ENCODE peak calls at places on chromosomes 16 and 17, in five cellular contexts. F is mesothelial cell of epicardium, X is thoracic aorta, E is Right ventricle myocardium superior, C is HTR-8/SVneo. Y is an unnamed sample.

GRCh38 chr17:78884148-78884870 is 18.7 kb downstream of the CEP295NL start:
- DNase-seq in F (no peak), X (no peak), E (peak; percentile 60), C (no peak), Y (no peak)

GRCh38 chr16:4960579-4960978 is 2.4 kb downstream of the SEC14L5 start:
- DNase-seq in F (no peak), X (no peak), E (no peak), C (no peak), Y (no peak)

GRCh38 chr16:26672206-26672605 is 394.5 kb upstream of the C16orf82 start:
- DNase-seq in F (no peak), X (no peak), E (no peak), C (no peak), Y (no peak)

GRCh38 chr17:64622931-64623654 is 39.0 kb downstream of the SMURF2 start:
- DNase-seq in F (no peak), X (no peak), E (no peak), C (peak; percentile 74), Y (no peak)

GRCh38 chr16:84806256-84806889 is 13.4 kb upstream of the CRISPLD2 start:
- DNase-seq in F (no peak), X (no peak), E (peak; percentile 70), C (peak; percentile 95), Y (peak; percentile 79)

GRCh38 chr17:80588687-80589086 is 44.0 kb downstream of the RPTOR start:
- DNase-seq in F (no peak), X (no peak), E (no peak), C (no peak), Y (no peak)

GRCh38 chr17:2932946-2933345 is 130.5 kb downstream of the OR1D5 start:
- DNase-seq in F (no peak), X (no peak), E (peak; percentile 16), C (no peak), Y (no peak)

GRCh38 chr16:4261557-4262172 is 11.2 kb downstream of the TFAP4 start:
- DNase-seq in F (peak; percentile 77), X (no peak), E (no peak), C (peak; percentile 36), Y (peak; percentile 18)

GRCh38 chr17:78241277-78242023 is 10.0 kb downstream of the TMEM235 start:
- DNase-seq in F (no peak), X (no peak), E (no peak), C (peak; percentile 59), Y (peak; percentile 74)

GRCh38 chr17:13874817-13875216 is 194.5 kb upstream of the COX10 start:
- DNase-seq in F (no peak), X (no peak), E (no peak), C (no peak), Y (no peak)

GRCh38 chr17:79792984-79793923 is 3.6 kb downstream of the CBX8 start:
- DNase-seq in F (peak; percentile 66), X (no peak), E (peak; percentile 50), C (no peak), Y (peak; percentile 87)

GRCh38 chr17:63764701-63765100 is 8.7 kb downstream of the CCDC47 start:
- DNase-seq in F (no peak), X (no peak), E (no peak), C (no peak), Y (no peak)

GRCh38 chr16:89122322-89122831 is 28.7 kb downstream of the ACSF3 start:
- DNase-seq in F (no peak), X (no peak), E (peak; percentile 27), C (no peak), Y (no peak)

GRCh38 chr17:58311429-58311894 is 17.1 kb downstream of the TSPOAP1 start:
- DNase-seq in F (peak; percentile 31), X (no peak), E (peak; percentile 17), C (no peak), Y (no peak)

GRCh38 chr17:78146881-78147280 is 696 bp downstream of the C17orf99 start:
- DNase-seq in F (no peak), X (no peak), E (no peak), C (no peak), Y (no peak)

GRCh38 chr16:16797239-16797638 is 418.3 kb downstream of the NPIPA7 start:
- DNase-seq in F (no peak), X (no peak), E (no peak), C (no peak), Y (no peak)

GRCh38 chr17:37299257-37299985 is 76.4 kb upstream of the C17orf78 start:
- DNase-seq in F (no peak), X (no peak), E (no peak), C (no peak), Y (no peak)

GRCh38 chr16:11672206-11673090 is 4.2 kb downstream of the SNN start:
- DNase-seq in F (no peak), X (no peak), E (no peak), C (no peak), Y (no peak)

GRCh38 chr16:86472366-86472765 is 38.0 kb upstream of the FOXF1 start:
- DNase-seq in F (no peak), X (no peak), E (no peak), C (no peak), Y (no peak)

GRCh38 chr17:63178530-63178929 is 212.5 kb downstream of the TANC2 start:
- DNase-seq in F (no peak), X (no peak), E (no peak), C (no peak), Y (no peak)

GRCh38 chr17:34782271-34782670 is 179.0 kb downstream of the CCT6B start:
- DNase-seq in F (no peak), X (no peak), E (no peak), C (no peak), Y (no peak)

GRCh38 chr16:87860553-87861299 is 8.6 kb downstream of the SLC7A5 start:
- DNase-seq in F (no peak), X (no peak), E (peak; percentile 66), C (peak; percentile 56), Y (peak; percentile 82)

GRCh38 chr16:2953706-2954105 is 10.4 kb upstream of the KREMEN2 start:
- DNase-seq in F (no peak), X (no peak), E (no peak), C (no peak), Y (no peak)

GRCh38 chr16:54939537-54940278 is 9.0 kb downstream of the IRX5 start:
- DNase-seq in F (no peak), X (no peak), E (no peak), C (no peak), Y (no peak)

GRCh38 chr16:82562183-82562677 is 64.5 kb upstream of the CDH13 start:
- DNase-seq in F (no peak), X (no peak), E (no peak), C (no peak), Y (no peak)

GRCh38 chr17:27788919-27789318 is 11.4 kb downstream of the NOS2 start:
- DNase-seq in F (no peak), X (no peak), E (no peak), C (no peak), Y (no peak)

GRCh38 chr17:60354223-60354622 is 37.7 kb downstream of the USP32 start:
- DNase-seq in F (no peak), X (no peak), E (no peak), C (peak; percentile 63), Y (no peak)